ENCODE peak calls at places on chromosome 22, in seven cellular contexts. Q, Z, M, B, P, W and R are unnamed samples.

GRCh38 chr22:37887610-37888378 is 18.3 kb upstream of the MICALL1 start:
- DNase-seq in Q (peak; percentile 53), Z (no peak), M (no peak), B (no peak), P (peak; percentile 90), W (no peak), R (no peak)

GRCh38 chr22:26904483-26904882 is 247.1 kb downstream of the MIAT start:
- DNase-seq in Q (no peak), Z (no peak), M (no peak), B (no peak), P (no peak), W (no peak), R (no peak)

GRCh38 chr22:38124236-38124974 is 13.9 kb upstream of the BAIAP2L2 start:
- DNase-seq in Q (no peak), Z (no peak), M (no peak), B (no peak), P (no peak), W (no peak), R (no peak)

GRCh38 chr22:33472462-33473344 is 414.5 kb upstream of the SYN3 start:
- DNase-seq in Q (no peak), Z (no peak), M (no peak), B (no peak), P (no peak), W (no peak), R (no peak)

GRCh38 chr22:24118689-24119384 is 62.5 kb upstream of the SUSD2 start:
- DNase-seq in Q (no peak), Z (no peak), M (peak; percentile 42), B (no peak), P (no peak), W (no peak), R (no peak)

GRCh38 chr22:32307055-32307454 is 50.6 kb upstream of the RFPL3 start:
- DNase-seq in Q (no peak), Z (no peak), M (no peak), B (no peak), P (no peak), W (no peak), R (no peak)

GRCh38 chr22:26606611-26607010 is 11.2 kb downstream of the CRYBB1 start:
- DNase-seq in Q (no peak), Z (no peak), M (no peak), B (no peak), P (no peak), W (no peak), R (no peak)

GRCh38 chr22:36741204-36741793 is 34.6 kb downstream of the IFT27 start:
- DNase-seq in Q (no peak), Z (no peak), M (no peak), B (peak; percentile 2), P (no peak), W (peak; percentile 46), R (no peak)

GRCh38 chr22:27635852-27636251 is 165.7 kb downstream of the MN1 start:
- DNase-seq in Q (no peak), Z (no peak), M (no peak), B (peak; percentile 56), P (no peak), W (no peak), R (no peak)

GRCh38 chr22:20779813-20780148 is 5.9 kb downstream of the SERPIND1 start:
- DNase-seq in Q (no peak), Z (no peak), M (no peak), B (no peak), P (no peak), W (no peak), R (no peak)

GRCh38 chr22:17971711-17972110 is 52.6 kb downstream of the MICAL3 start:
- DNase-seq in Q (no peak), Z (no peak), M (no peak), B (no peak), P (no peak), W (no peak), R (no peak)

GRCh38 chr22:33666661-33667619 is 253.3 kb downstream of the LARGE1 start:
- DNase-seq in Q (peak; percentile 14), Z (no peak), M (no peak), B (no peak), P (no peak), W (no peak), R (no peak)

GRCh38 chr22:44583076-44583760 is 85.2 kb upstream of the RTL6 start:
- DNase-seq in Q (no peak), Z (no peak), M (peak; percentile 23), B (peak; percentile 55), P (no peak), W (no peak), R (no peak)

GRCh38 chr22:39654959-39655579 is 84.5 kb downstream of the CACNA1I start:
- DNase-seq in Q (no peak), Z (no peak), M (no peak), B (no peak), P (no peak), W (no peak), R (no peak)
- TF ChIP-seq CTCF in Q (peak; percentile 22), Z (no peak), M (no peak), B (peak; percentile 36), P (no peak), W (peak; percentile 29), R (no peak)

GRCh38 chr22:48672387-48672786 is 1155.3 kb downstream of the BRD1 start:
- DNase-seq in Q (no peak), Z (no peak), M (no peak), B (no peak), P (no peak), W (no peak), R (no peak)
- TF ChIP-seq CTCF in Q (no peak), Z (no peak), M (no peak), B (no peak), P (no peak), W (no peak), R (no peak)

GRCh38 chr22:35257321-35258143 is at the start of gene HMGXB4:
- DNase-seq in Q (peak; percentile 95), Z (peak; percentile 86), M (peak; percentile 93), B (peak; percentile 96), P (peak; percentile 84), W (peak; percentile 71), R (peak; percentile 76)
- TF ChIP-seq CTCF in Q (no peak), Z (no peak), M (no peak), B (peak; percentile 65), P (no peak), W (no peak), R (peak; percentile 38)

GRCh38 chr22:30806391-30806861 is 111.8 kb downstream of the OSBP2 start:
- DNase-seq in Q (peak; percentile 54), Z (peak; percentile 27), M (no peak), B (no peak), P (no peak), W (peak; percentile 66), R (no peak)
- TF ChIP-seq CTCF in Q (no peak), Z (no peak), M (no peak), B (no peak), P (no peak), W (no peak), R (no peak)

GRCh38 chr22:46129390-46130041 is 20.8 kb upstream of the PPARA start:
- DNase-seq in Q (no peak), Z (no peak), M (peak; percentile 83), B (no peak), P (no peak), W (no peak), R (no peak)

GRCh38 chr22:46133588-46133855 is 16.8 kb upstream of the PPARA start:
- DNase-seq in Q (no peak), Z (no peak), M (no peak), B (no peak), P (no peak), W (no peak), R (no peak)

GRCh38 chr22:46128606-46129005 is 21.7 kb upstream of the PPARA start:
- DNase-seq in Q (no peak), Z (no peak), M (no peak), B (no peak), P (no peak), W (no peak), R (no peak)

GRCh38 chr22:46132830-46133587 is 17.3 kb upstream of the PPARA start:
- DNase-seq in Q (no peak), Z (no peak), M (no peak), B (no peak), P (no peak), W (no peak), R (no peak)

DNA sequence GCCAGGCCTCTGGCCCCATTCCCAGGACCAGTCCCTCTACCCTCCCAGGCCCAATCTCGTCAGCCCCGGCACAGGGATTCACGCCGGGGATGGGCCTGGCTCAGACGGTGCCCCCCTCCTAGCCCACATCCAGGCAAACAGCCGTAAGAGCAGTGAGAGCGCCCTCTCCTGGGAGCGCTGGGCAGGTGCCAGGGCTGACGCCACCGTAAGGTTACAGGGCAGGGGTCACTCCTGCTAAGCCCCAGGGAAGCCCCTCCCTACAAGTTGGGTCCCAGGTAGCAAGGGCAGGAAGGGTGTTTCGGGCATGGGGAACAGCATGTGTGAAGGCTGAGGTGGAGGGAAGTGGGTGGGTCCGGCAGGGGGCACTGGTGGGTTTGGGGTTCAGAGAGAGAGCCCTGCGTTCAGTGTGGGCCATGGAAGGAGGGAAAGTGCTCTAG is 19.2 kb upstream of the PPARA start:
- DNase-seq in Q (no peak), Z (no peak), M (no peak), B (no peak), P (no peak), W (no peak), R (no peak)
- TF ChIP-seq CTCF in Q (peak; percentile 50), Z (peak; percentile 40), M (peak; percentile 19), B (peak; percentile 53), P (no peak), W (peak; percentile 59), R (peak; percentile 47)

GRCh38 chr22:29194269-29194668 is 11.4 kb upstream of the EMID1 start:
- DNase-seq in Q (no peak), Z (no peak), M (no peak), B (no peak), P (no peak), W (no peak), R (no peak)
- TF ChIP-seq CTCF in Q (no peak), Z (no peak), M (no peak), B (peak; percentile 47), P (no peak), W (no peak), R (peak; percentile 23)

GRCh38 chr22:41957941-41958556 is 6.1 kb downstream of the SMIM45 start:
- DNase-seq in Q (no peak), Z (no peak), M (no peak), B (no peak), P (no peak), W (no peak), R (no peak)
- TF ChIP-seq CTCF in Q (no peak), Z (peak; percentile 11), M (peak; percentile 22), B (peak; percentile 63), P (peak; percentile 6), W (no peak), R (peak; percentile 6)